ENCODE peak calls at places on chromosomes 1 and 21, in six cellular contexts. V, W, Q, R, G and I are unnamed samples.

GRCh38 chr1:167430849-167431242 is 87.5 kb downstream of the CD247 start:
- DNase-seq in G (no peak), R (no peak), Q (no peak), V (no peak), W (no peak), I (no peak)

GRCh38 chr1:16720403-16721223 is 19.7 kb upstream of the RNU1-4 start:
- DNase-seq in W (peak), Q (no peak), R (no peak), V (no peak), G (no peak), I (no peak)

GRCh38 chr1:184889902-184890301 is 84.4 kb downstream of the NIBAN1 start:
- DNase-seq in R (no peak), G (no peak), Q (no peak), W (no peak), V (no peak), I (no peak)

GRCh38 chr1:25651036-25651640 is 34.5 kb downstream of the MAN1C1 start:
- DNase-seq in Q (no peak), G (no peak), W (no peak), V (no peak), R (no peak), I (no peak)

GRCh38 chr1:201714542-201715276 is 114.2 kb upstream of the IPO9 start:
- DNase-seq in W (peak), V (peak), G (no peak), R (no peak), Q (peak), I (peak)

GRCh38 chr21:46633561-46633960 is 1.9 kb upstream of the PRMT2 start:
- DNase-seq in W (no peak), V (no peak), G (no peak), R (no peak), Q (no peak), I (peak)

GRCh38 chr1:224623743-224624333 is 7.7 kb downstream of the CNIH3 start:
- DNase-seq in Q (no peak), R (peak), W (peak), V (peak), G (peak), I (peak)

GRCh38 chr1:116951175-116951935 is 41.6 kb downstream of the PTGFRN start:
- DNase-seq in R (no peak), V (peak), W (no peak), G (no peak), Q (no peak), I (peak)

GRCh38 chr1:164625004-164625617 is 66.1 kb downstream of the PBX1 start:
- DNase-seq in R (no peak), Q (no peak), G (no peak), V (no peak), W (no peak), I (no peak)
- TF ChIP-seq CTCF in R (peak), Q (no peak), G (no peak), V (peak), W (peak), I (peak)

DNA sequence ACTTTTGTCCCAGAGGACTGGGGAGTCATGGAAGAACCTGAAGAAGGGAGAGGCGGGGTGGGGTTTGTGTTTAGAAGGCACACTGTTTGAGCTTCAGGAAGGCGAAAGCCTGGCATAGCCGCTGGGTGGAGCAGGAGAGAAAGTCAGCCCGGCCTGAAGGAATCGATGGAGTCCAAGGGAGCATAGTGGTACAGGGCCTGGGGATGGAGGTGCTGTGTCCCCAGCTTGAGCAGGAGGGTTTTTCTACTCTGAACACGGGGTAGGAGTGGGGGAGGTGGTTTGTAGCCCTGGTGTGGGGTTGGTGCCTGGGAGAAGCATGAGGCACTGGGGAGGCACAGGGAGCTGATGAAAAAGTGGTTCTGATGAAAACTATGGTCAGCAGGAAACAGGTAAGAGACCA is 4.7 kb upstream of the CCDC24 start:
- DNase-seq in W (no peak), G (no peak), V (no peak), Q (no peak), R (no peak), I (no peak)
- TF ChIP-seq CTCF in W (no peak), G (no peak), V (no peak), Q (no peak), R (no peak), I (no peak)

GRCh38 chr1:87814573-87814972 is 485.9 kb downstream of the LMO4 start:
- DNase-seq in R (no peak), W (no peak), G (no peak), V (peak), Q (no peak), I (peak)
- TF ChIP-seq CTCF in R (no peak), W (no peak), G (no peak), V (no peak), Q (no peak), I (no peak)

GRCh38 chr21:23017989-23018388 is 2019.8 kb downstream of the NCAM2 start:
- DNase-seq in W (no peak), Q (no peak), R (no peak), G (no peak), V (no peak), I (no peak)

GRCh38 chr21:23021481-23021880 is 2023.3 kb downstream of the NCAM2 start:
- DNase-seq in W (no peak), Q (no peak), V (no peak), G (no peak), R (no peak), I (no peak)

GRCh38 chr21:23014021-23014420 is 2015.8 kb downstream of the NCAM2 start:
- DNase-seq in R (no peak), G (no peak), W (no peak), Q (no peak), V (no peak), I (no peak)

GRCh38 chr21:23020969-23021368 is 2022.8 kb downstream of the NCAM2 start:
- DNase-seq in G (no peak), Q (no peak), W (no peak), R (no peak), V (no peak), I (no peak)

GRCh38 chr21:23016617-23017016 is 2018.4 kb downstream of the NCAM2 start:
- DNase-seq in Q (no peak), G (no peak), V (no peak), W (no peak), R (peak), I (no peak)
- TF ChIP-seq CTCF in Q (no peak), G (no peak), V (no peak), W (peak), R (no peak), I (no peak)

GRCh38 chr1:207300970-207301369 is 20.5 kb upstream of the CD55 start:
- DNase-seq in G (no peak), V (no peak), W (no peak), Q (no peak), R (no peak), I (no peak)

GRCh38 chr1:207298186-207298585 is 23.3 kb upstream of the CD55 start:
- DNase-seq in V (no peak), R (no peak), W (no peak), Q (no peak), G (no peak), I (no peak)

GRCh38 chr1:207302618-207303408 is 18.7 kb upstream of the CD55 start:
- DNase-seq in W (no peak), G (no peak), V (no peak), R (no peak), Q (no peak), I (no peak)

DNA sequence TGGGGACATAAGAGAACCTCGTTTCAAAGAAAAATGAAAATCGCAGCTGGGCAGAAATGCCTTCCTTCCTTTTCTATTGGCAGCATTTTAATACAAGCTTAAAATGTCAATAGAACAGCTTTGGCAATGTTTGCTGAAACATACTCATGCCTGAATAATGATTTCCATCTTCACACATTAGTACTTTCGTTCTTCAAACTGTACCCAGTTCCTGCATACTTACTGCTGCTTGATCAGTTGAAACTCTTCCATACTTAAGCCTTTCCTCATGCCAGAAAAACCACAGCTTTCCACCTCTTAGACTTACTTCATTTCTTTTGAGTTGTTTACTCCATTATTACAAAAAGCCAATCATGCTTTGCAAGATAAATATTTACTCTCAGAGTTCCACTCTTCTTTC is 22.8 kb upstream of the CD55 start:
- DNase-seq in R (no peak), Q (no peak), W (no peak), G (no peak), V (peak), I (no peak)
- TF ChIP-seq CTCF in R (no peak), Q (no peak), W (no peak), G (no peak), V (no peak), I (no peak)

GRCh38 chr1:59504281-59504680 is 207.4 kb downstream of the FGGY start:
- DNase-seq in G (no peak), R (no peak), W (no peak), V (no peak), Q (no peak), I (no peak)
- TF ChIP-seq CTCF in G (no peak), R (no peak), W (no peak), V (no peak), Q (no peak), I (no peak)